ENCODE peak calls at places on chromosomes 4 and X, in four cellular contexts. R is tibial nerve, T is Peyer's patch, N is tibial artery. W is an unnamed sample.

GRCh38 chr4:95050980-95051688 is 293.4 kb downstream of the BMPR1B start:
- DNase-seq in R (no peak), T (no peak), N (no peak), W (peak; percentile 22)

GRCh38 chr4:184255917-184256642 is 38.4 kb upstream of the ENPP6 start:
- DNase-seq in R (no peak), T (no peak), N (no peak), W (no peak)

GRCh38 chr4:1767058-1767769 is 25.9 kb upstream of the FGFR3 start:
- DNase-seq in R (no peak), T (no peak), N (no peak), W (peak; percentile 70)

GRCh38 chr4:5753766-5754528 is 42.9 kb downstream of the EVC start:
- DNase-seq in R (no peak), T (no peak), N (peak; percentile 65), W (no peak)

GRCh38 chrX:24426921-24427746 is 38.0 kb upstream of the PDK3 start:
- DNase-seq in R (no peak), T (peak; percentile 49), N (no peak), W (no peak)

GRCh38 chr4:143215873-143216272 is 31.2 kb downstream of the USP38 start:
- DNase-seq in R (no peak), T (no peak), N (no peak), W (no peak)

GRCh38 chrX:132171881-132172280 is 44.1 kb upstream of the FRMD7 start:
- DNase-seq in R (no peak), T (no peak), N (no peak), W (no peak)

GRCh38 chr4:75189976-75190375 is 257.1 kb downstream of the PARM1 start:
- DNase-seq in R (no peak), T (no peak), N (no peak), W (no peak)

GRCh38 chrX:132165005-132165404 is 37.2 kb upstream of the FRMD7 start:
- DNase-seq in R (no peak), T (no peak), N (no peak), W (no peak)

GRCh38 chrX:152821145-152821765 is 9.3 kb downstream of the CETN2 start:
- DNase-seq in R (no peak), T (peak; percentile 47), N (no peak), W (no peak)

GRCh38 chr4:100781433-100781832 is 263.6 kb upstream of the EMCN start:
- DNase-seq in R (no peak), T (no peak), N (no peak), W (no peak)

GRCh38 chrX:30865020-30865419 is 24.0 kb downstream of the TAB3 start:
- DNase-seq in R (no peak), T (no peak), N (no peak), W (no peak)

GRCh38 chr4:36198861-36199260 is 45.5 kb downstream of the ARAP2 start:
- DNase-seq in R (no peak), T (no peak), N (no peak), W (no peak)

GRCh38 chr4:36273276-36273675 is 8.1 kb upstream of the DTHD1 start:
- DNase-seq in R (no peak), T (no peak), N (no peak), W (no peak)

GRCh38 chr4:67746797-67747495 is 7.2 kb downstream of the GNRHR start:
- DNase-seq in R (no peak), T (no peak), N (no peak), W (no peak)

GRCh38 chr4:47933798-47934197 is 19.4 kb upstream of the NFXL1 start:
- DNase-seq in R (no peak), T (no peak), N (no peak), W (no peak)

GRCh38 chr4:149923736-149924135 is 108.1 kb upstream of the IQCM start:
- DNase-seq in R (no peak), T (no peak), N (no peak), W (no peak)

GRCh38 chr4:182212211-182212761 is 30.9 kb upstream of the TENM3 start:
- DNase-seq in R (no peak), T (no peak), N (no peak), W (no peak)

GRCh38 chr4:156346959-156347385 is 393.3 kb upstream of the CTSO start:
- DNase-seq in R (no peak), T (no peak), N (no peak), W (no peak)

GRCh38 chr4:83251074-83251835 is 33.3 kb downstream of the COQ2 start:
- DNase-seq in R (no peak), T (no peak), N (no peak), W (no peak)

GRCh38 chr4:178090640-178091411 is 648.6 kb upstream of the AGA start:
- DNase-seq in R (no peak), T (peak; percentile 40), N (no peak), W (peak; percentile 28)

GRCh38 chr4:6647582-6648230 is 7.2 kb downstream of the MRFAP1 start:
- DNase-seq in R (no peak), T (no peak), N (no peak), W (no peak)

GRCh38 chr4:67332627-67333026 is 212.7 kb downstream of the CENPC start:
- DNase-seq in R (no peak), T (no peak), N (no peak), W (no peak)

GRCh38 chr4:177546745-177547144 is 104.5 kb upstream of the AGA start:
- DNase-seq in R (no peak), T (no peak), N (no peak), W (no peak)

GRCh38 chr4:140296871-140297570 is 76.4 kb upstream of the SCOC start:
- DNase-seq in R (no peak), T (no peak), N (no peak), W (no peak)

GRCh38 chrX:106415276-106415895 is 196.4 kb upstream of the RADX start:
- DNase-seq in R (no peak), T (no peak), N (no peak), W (no peak)

GRCh38 chr4:36242629-36243354 is 1.5 kb downstream of the ARAP2 start:
- DNase-seq in R (no peak), T (no peak), N (no peak), W (no peak)

GRCh38 chr4:67651536-67651935 is 49.4 kb downstream of the UBA6 start:
- DNase-seq in R (no peak), T (no peak), N (no peak), W (no peak)

GRCh38 chr4:128635141-128635911 is 174.2 kb upstream of the JADE1 start:
- DNase-seq in R (no peak), T (no peak), N (no peak), W (peak; percentile 95)

GRCh38 chr4:118865091-118865708 is 23.5 kb upstream of the SYNPO2 start:
- DNase-seq in R (no peak), T (no peak), N (no peak), W (no peak)

GRCh38 chr4:7828011-7828720 is 111.5 kb downstream of the AFAP1 start:
- DNase-seq in R (peak; percentile 42), T (no peak), N (peak; percentile 84), W (peak; percentile 88)

GRCh38 chr4:84495448-84496221 is 3.5 kb downstream of the NKX6-1 start:
- DNase-seq in R (no peak), T (no peak), N (no peak), W (no peak)

GRCh38 chr4:170949084-170949483 is 859.3 kb upstream of the AADAT start:
- DNase-seq in R (no peak), T (no peak), N (no peak), W (no peak)

GRCh38 chr4:89682808-89683207 is 154.2 kb downstream of the SNCA start:
- DNase-seq in R (no peak), T (no peak), N (no peak), W (no peak)

GRCh38 chr4:89685277-89685676 is 151.7 kb downstream of the SNCA start:
- DNase-seq in R (no peak), T (no peak), N (no peak), W (no peak)

GRCh38 chr4:89684536-89684935 is 152.4 kb downstream of the SNCA start:
- DNase-seq in R (no peak), T (no peak), N (no peak), W (no peak)

GRCh38 chr4:89681219-89681618 is 155.7 kb downstream of the SNCA start:
- DNase-seq in R (no peak), T (peak; percentile 57), N (no peak), W (no peak)

DNA sequence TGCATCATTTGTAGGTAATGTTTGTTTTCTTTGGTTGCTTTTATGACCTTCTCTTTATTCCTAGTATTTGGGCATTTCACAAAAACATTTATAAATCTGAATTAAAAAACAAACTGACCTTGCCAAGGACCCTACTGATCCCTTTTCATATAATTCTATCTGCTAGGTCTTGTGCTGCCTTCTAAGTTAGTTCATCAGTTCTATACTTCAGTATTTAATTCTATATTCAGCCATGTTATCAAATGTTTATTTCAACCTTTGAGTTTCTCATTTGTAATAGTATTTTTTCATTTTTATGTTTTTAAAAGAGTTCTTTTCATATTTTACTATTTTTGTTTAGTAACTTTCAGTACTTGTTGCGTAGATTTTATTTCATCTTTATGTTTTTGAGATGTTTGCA is 155.3 kb downstream of the SNCA start:
- DNase-seq in R (no peak), T (no peak), N (no peak), W (no peak)
- H3K4me3 ChIP-seq in R (no peak overlapping the region), T (no peak overlapping the region), N (no peak overlapping the region), W (no peak overlapping the region)

GRCh38 chrX:43702660-43703059 is 46.6 kb downstream of the MAOA start:
- DNase-seq in R (no peak), T (no peak), N (no peak), W (no peak)

GRCh38 chrX:43702079-43702524 is 46.0 kb downstream of the MAOA start:
- DNase-seq in R (no peak), T (no peak), N (no peak), W (no peak)

GRCh38 chrX:43707812-43708548 is 51.9 kb downstream of the MAOA start:
- DNase-seq in R (peak; percentile 19), T (peak; percentile 66), N (peak; percentile 72), W (peak; percentile 54)

GRCh38 chrX:43703211-43703791 is 47.2 kb downstream of the MAOA start:
- DNase-seq in R (no peak), T (no peak), N (no peak), W (no peak)

DNA sequence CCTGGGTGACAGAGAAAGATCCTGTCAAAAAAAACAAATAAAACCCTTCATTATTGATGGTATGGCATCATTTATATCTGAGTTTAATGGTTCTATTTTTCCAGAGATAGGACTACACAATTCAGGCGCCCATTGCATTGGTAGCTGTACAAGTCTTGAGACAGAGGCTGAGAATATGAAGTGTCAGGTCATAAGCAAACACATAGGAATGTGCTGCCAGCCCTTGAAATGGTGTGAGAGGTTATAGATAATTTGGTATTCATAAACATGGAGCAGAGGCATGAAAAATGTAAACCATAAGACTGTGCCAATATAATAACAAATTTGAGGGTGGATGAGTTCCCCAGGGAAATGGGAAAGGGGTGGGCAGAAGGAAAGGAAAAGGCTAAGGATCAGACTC is 50.7 kb downstream of the MAOA start:
- DNase-seq in R (no peak), T (no peak), N (no peak), W (no peak)
- H3K4me1 ChIP-seq in R (no peaks in the 10 kb centered on the region), T (no peaks in the 10 kb centered on the region), N (peaks cover 14% of the 10 kb centered on the region), W (peaks cover 15% of the 10 kb centered on the region)

GRCh38 chr4:29710519-29710918 is 1009.6 kb upstream of the PCDH7 start:
- DNase-seq in R (no peak), T (no peak), N (no peak), W (no peak)
- H3K9me3 ChIP-seq in R (no peaks in the 10 kb centered on the region), T (no peaks in the 10 kb centered on the region), N (no peaks in the 10 kb centered on the region), W (no peaks in the 10 kb centered on the region)

GRCh38 chrX:135522132-135522530 is 1.7 kb downstream of the INTS6L start:
- DNase-seq in R (no peak), T (no peak), N (no peak), W (no peak)

GRCh38 chrX:135520553-135521404 is at the start of gene INTS6L:
- DNase-seq in R (peak; percentile 69), T (peak; percentile 85), N (peak; percentile 91), W (peak; percentile 92)

GRCh38 chrX:135520022-135520552 is 373 bp upstream of the INTS6L start:
- DNase-seq in R (no peak), T (no peak), N (no peak), W (no peak)

GRCh38 chrX:135521405-135522131 is 1.1 kb downstream of the INTS6L start:
- DNase-seq in R (peak; percentile 56), T (peak; percentile 85), N (peak; percentile 91), W (peak; percentile 87)

GRCh38 chrX:135522878-135523693 is 2.6 kb downstream of the INTS6L start:
- DNase-seq in R (no peak), T (no peak), N (no peak), W (no peak)
- H3K4me3 ChIP-seq in R (no peak overlapping the region), T (no peak overlapping the region), N (peak overlapping the region; percentile 86), W (no peak overlapping the region)